ENCODE peak calls at places on chromosomes 11 and 22, in nine cellular contexts. U, W, I, N, B, X, E, H and C are unnamed samples.

GRCh38 chr22:47043835-47044721 is 281.6 kb downstream of the TBC1D22A start:
- DNase-seq in X (no peak), E (peak), W (no peak), H (peak), I (no peak), U (peak), B (no peak), N (no peak), C (peak)

GRCh38 chr11:129766858-129767604 is 48.6 kb upstream of the TMEM45B start:
- DNase-seq in H (peak), N (no peak), X (peak), I (no peak), W (no peak), U (peak), B (no peak), E (no peak), C (peak)

GRCh38 chr11:19935507-19935906 is 222.9 kb downstream of the NAV2 start:
- DNase-seq in I (no peak), X (no peak), H (peak), W (no peak), U (peak), E (no peak), N (no peak), B (no peak), C (no peak)

GRCh38 chr11:2481253-2481652 is 36.4 kb downstream of the KCNQ1 start:
- DNase-seq in U (no peak), W (no peak), I (no peak), E (no peak), X (no peak), H (no peak), B (no peak), N (no peak), C (no peak)

GRCh38 chr22:22397292-22397870 is 111.2 kb downstream of the ZNF280B start:
- DNase-seq in U (peak), N (no peak), B (no peak), E (no peak), X (no peak), W (no peak), H (peak), I (no peak), C (peak)

GRCh38 chr11:78344676-78345075 is 72.9 kb downstream of the GAB2 start:
- DNase-seq in W (no peak), I (no peak), B (no peak), E (no peak), X (no peak), H (no peak), N (no peak), U (no peak), C (no peak)

GRCh38 chr11:126989942-126990715 is 10.4 kb downstream of the KIRREL3 start:
- DNase-seq in X (peak), H (peak), W (peak), U (peak), I (peak), E (peak), B (peak), N (peak), C (peak)

GRCh38 chr11:34366522-34366921 is 8.7 kb upstream of the ABTB2 start:
- DNase-seq in I (no peak), H (peak), X (no peak), U (peak), B (no peak), W (no peak), E (no peak), N (no peak), C (peak)

GRCh38 chr11:72048718-72049460 is 31.5 kb downstream of the NUMA1 start:
- DNase-seq in X (no peak), B (no peak), H (peak), W (no peak), E (no peak), I (no peak), U (no peak), N (no peak), C (no peak)

GRCh38 chr11:110433393-110434333 is 3.9 kb downstream of the FDX1 start:
- DNase-seq in U (peak), B (no peak), E (no peak), X (no peak), H (no peak), W (no peak), I (no peak), N (no peak), C (peak)

GRCh38 chr11:63985812-63986155 is 454 bp upstream of the OTUB1 start:
- DNase-seq in N (peak), X (peak), E (peak), B (peak), I (no peak), W (no peak), H (no peak), U (no peak), C (no peak)

GRCh38 chr22:44797181-44797720 is 44.9 kb downstream of the ARHGAP8 start:
- DNase-seq in N (no peak), W (no peak), U (no peak), E (no peak), H (no peak), B (no peak), X (no peak), I (no peak), C (peak)

GRCh38 chr11:102357116-102357515 is 10.1 kb downstream of the BIRC2 start:
- DNase-seq in E (no peak), W (no peak), H (no peak), B (no peak), I (no peak), U (no peak), X (no peak), N (no peak), C (no peak)

GRCh38 chr11:35029979-35030378 is 109.0 kb upstream of the CD44 start:
- DNase-seq in U (peak), X (peak), W (no peak), B (no peak), I (no peak), H (no peak), N (no peak), E (no peak), C (no peak)